ENCODE peak calls at places on chromosome 20, in six cellular contexts. S is IMR-90, K is RWPE1, N is tibial artery, D is nephron progenitor cell, Q is dorsolateral prefrontal cortex. R is an unnamed sample.

GRCh38 chr20:13223731-13224130 is 2.7 kb downstream of the ISM1 start:
- DNase-seq in K (no peak), D (no peak), S (no peak), Q (no peak), N (no peak), R (no peak)

GRCh38 chr20:59006864-59007757 is at the start of gene CTSZ:
- DNase-seq in S (no peak), Q (no peak), D (peak; percentile 72), K (peak; percentile 75), N (peak; percentile 79), R (no peak)

GRCh38 chr20:61184194-61184593 is 67.9 kb upstream of the CDH4 start:
- DNase-seq in Q (no peak), N (no peak), D (no peak), S (no peak), K (peak; percentile 38), R (no peak)

GRCh38 chr20:25494506-25495188 is 87.2 kb downstream of the GINS1 start:
- DNase-seq in N (no peak), K (no peak), S (no peak), Q (no peak), D (no peak), R (no peak)

GRCh38 chr20:23344336-23344735 is 6.3 kb upstream of the NXT1 start:
- DNase-seq in S (no peak), N (no peak), D (no peak), Q (no peak), K (no peak), R (no peak)

GRCh38 chr20:1887321-1887720 is 7.9 kb upstream of the SIRPA start:
- DNase-seq in N (no peak), S (no peak), K (no peak), Q (no peak), D (no peak), R (no peak)

GRCh38 chr20:48921883-48922867 is 664 bp downstream of the ARFGEF2 start:
- DNase-seq in Q (no peak), D (no peak), S (peak; percentile 34), N (no peak), K (peak; percentile 83), R (peak; percentile 22)

GRCh38 chr20:17680836-17681740 is 954 bp downstream of the RRBP1 start:
- DNase-seq in K (peak; percentile 86), N (peak; percentile 90), S (peak; percentile 63), D (peak; percentile 89), Q (peak; percentile 68), R (peak; percentile 52)

GRCh38 chr20:24420567-24420966 is 48.9 kb upstream of the SYNDIG1 start:
- DNase-seq in S (no peak), K (no peak), D (no peak), N (no peak), Q (no peak), R (no peak)

GRCh38 chr20:2984956-2985661 is 58.3 kb upstream of the GNRH2 start:
- DNase-seq in K (peak; percentile 57), S (peak; percentile 80), Q (no peak), D (no peak), N (no peak), R (peak; percentile 35)

GRCh38 chr20:62603021-62603906 is 39.0 kb upstream of the SLCO4A1 start:
- DNase-seq in S (peak; percentile 47), N (peak; percentile 84), K (peak; percentile 65), Q (no peak), D (no peak), R (peak; percentile 59)

GRCh38 chr20:2816583-2817340 is 598 bp downstream of the TMEM239 start:
- DNase-seq in K (no peak), S (peak; percentile 9), Q (no peak), N (peak; percentile 51), D (no peak), R (no peak)

GRCh38 chr20:49914310-49915117 is 815 bp downstream of the SPATA2 start:
- DNase-seq in Q (no peak), K (no peak), D (no peak), S (no peak), N (peak; percentile 66), R (peak; percentile 39)

GRCh38 chr20:20368414-20369352 is 779 bp downstream of the INSM1 start:
- DNase-seq in N (no peak), S (no peak), D (peak; percentile 44), K (no peak), Q (no peak), R (no peak)

GRCh38 chr20:48821261-48821910 is 6.4 kb downstream of the PREX1 start:
- DNase-seq in S (no peak), N (no peak), D (no peak), K (no peak), Q (no peak), R (no peak)

GRCh38 chr20:19073584-19074198 is 138.8 kb upstream of the SLC24A3 start:
- DNase-seq in K (no peak), S (no peak), N (no peak), Q (no peak), D (peak; percentile 17), R (no peak)

GRCh38 chr20:57291003-57291402 is 24.6 kb upstream of the BMP7 start:
- DNase-seq in Q (no peak), D (no peak), N (no peak), K (peak; percentile 37), S (no peak), R (no peak)
- TF ChIP-seq CTCF in Q (no peak), D (no peak), N (no peak), K (no peak), S (no peak), R (peak; percentile 15)

DNA sequence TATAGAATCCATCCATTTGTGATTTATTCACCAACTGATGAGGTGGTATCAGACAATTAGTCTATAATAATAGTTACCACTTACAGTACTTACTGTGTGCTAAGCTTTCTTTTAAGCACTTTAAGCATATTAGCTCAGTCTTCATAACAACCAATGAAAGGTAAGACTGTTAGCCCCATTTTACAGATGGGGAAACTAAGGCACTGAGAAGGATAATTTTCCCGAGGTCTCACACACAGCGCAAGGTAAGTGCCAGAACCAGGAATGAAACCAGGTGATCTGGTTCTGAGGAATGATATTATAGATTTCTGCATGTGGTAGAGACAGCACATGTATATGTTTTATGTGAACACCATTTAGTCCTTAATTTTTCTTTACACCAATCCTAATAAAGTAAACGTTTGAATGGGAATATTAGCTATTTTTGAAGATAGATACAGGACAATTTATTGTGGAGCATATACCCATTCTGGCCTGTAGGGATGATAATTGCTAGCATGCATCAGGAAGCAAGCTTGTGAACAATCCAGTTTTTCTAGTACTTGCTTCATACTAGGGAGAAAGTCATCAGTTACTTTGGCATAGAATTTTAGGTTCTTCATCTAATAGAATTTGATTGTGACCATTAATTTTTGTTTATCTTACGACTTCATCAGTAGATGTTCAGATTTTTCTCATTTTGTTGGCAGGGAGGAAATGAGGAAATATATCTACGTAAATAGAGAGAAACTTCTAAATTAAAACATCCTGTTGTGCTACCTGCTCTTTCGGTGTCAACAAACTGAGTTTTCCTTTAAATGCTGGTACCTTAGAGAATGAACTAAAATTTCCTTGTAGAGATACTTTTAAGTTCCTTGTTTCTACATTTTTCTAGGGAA is 3.0 kb downstream of the YWHAB start:
- DNase-seq in K (peak; percentile 78), D (no peak), S (no peak), N (no peak), Q (no peak), R (peak; percentile 31)
- TF ChIP-seq CTCF in K (peak; percentile 22), D (peak; percentile 14), S (peak; percentile 25), N (peak; percentile 9), Q (no peak), R (peak; percentile 65)

GRCh38 chr20:41047279-41047974 is 18.8 kb downstream of the TOP1 start:
- DNase-seq in D (no peak), N (no peak), Q (no peak), S (no peak), K (peak; percentile 69), R (no peak)
- TF ChIP-seq CTCF in D (no peak), N (no peak), Q (no peak), S (no peak), K (no peak), R (no peak)

GRCh38 chr20:9981834-9982233 is 53.0 kb upstream of the ANKEF1 start:
- DNase-seq in S (no peak), D (no peak), Q (no peak), N (no peak), K (no peak), R (no peak)
- TF ChIP-seq CTCF in S (no peak), D (no peak), Q (no peak), N (no peak), K (no peak), R (no peak)

DNA sequence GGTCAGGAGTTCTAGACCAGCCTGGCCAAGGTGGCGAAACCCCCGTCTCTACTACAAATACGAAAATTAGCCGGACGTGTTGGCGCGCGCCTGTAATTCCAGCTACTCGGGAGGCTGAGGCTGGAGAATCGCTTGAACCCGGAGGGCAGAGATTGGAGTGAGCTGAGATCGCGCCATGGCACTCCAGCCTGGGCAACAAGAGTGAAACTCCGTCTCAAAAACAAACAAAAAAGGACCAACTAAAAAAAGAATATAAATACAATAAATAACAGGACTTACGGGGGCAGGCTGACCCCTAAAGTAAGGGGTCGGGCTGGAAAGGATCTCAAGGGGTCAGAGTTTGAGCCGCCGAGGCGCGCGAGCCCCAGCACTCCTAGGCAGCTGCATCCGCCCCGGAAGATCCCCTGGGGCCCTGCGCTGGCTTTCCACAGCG is 509 bp upstream of the TPD52L2 start:
- DNase-seq in Q (no peak), S (no peak), N (no peak), D (no peak), K (no peak), R (no peak)
- TF ChIP-seq CTCF in Q (no peak), S (no peak), N (no peak), D (no peak), K (peak; percentile 44), R (peak; percentile 28)

GRCh38 chr20:63947638-63948456 is 8.4 kb downstream of the UCKL1 start:
- DNase-seq in D (no peak), Q (no peak), N (peak; percentile 72), S (no peak), K (no peak), R (no peak)
- TF ChIP-seq CTCF in D (no peak), Q (no peak), N (no peak), S (no peak), K (no peak), R (peak; percentile 7)

DNA sequence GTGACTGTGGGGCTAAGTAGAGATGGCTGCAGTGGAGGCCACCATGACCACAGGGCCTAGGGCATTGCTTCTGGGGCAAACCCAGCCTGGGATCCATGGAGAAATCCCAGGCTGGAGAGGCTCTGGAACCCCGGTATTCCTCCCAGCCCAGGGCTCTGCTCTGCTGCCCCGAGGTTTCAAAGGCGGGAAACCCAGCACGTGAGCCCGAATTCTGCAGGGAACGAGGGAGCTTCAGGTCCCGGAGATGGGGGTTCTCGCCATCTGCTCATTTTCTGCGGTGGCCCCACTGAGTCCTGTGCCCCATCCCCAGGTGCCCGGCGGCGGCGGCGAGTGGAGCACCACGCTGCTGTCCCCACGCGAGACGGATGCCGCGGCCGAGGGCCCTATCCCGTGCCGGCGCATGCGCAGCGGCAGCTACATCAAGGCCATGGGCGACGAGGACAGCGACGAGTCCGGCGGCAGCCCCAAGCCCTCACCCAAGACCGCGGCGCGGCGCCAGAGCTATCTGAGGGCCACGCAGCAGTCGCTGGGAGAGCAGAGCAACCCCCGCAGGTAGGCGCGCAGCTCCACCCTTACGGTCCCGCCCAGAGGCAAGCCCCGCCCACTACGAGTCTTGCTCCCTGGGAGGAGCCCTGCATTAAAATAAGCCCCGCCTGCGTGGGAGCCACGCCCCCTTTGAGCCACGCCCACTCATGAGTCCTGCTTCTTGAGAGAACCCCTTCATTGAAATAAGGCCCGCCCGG is 105.3 kb upstream of the MYL9 start:
- DNase-seq in S (peak; percentile 21), Q (no peak), K (peak; percentile 95), D (peak; percentile 75), N (peak; percentile 75), R (no peak)
- TF ChIP-seq CTCF in S (no peak), Q (no peak), K (no peak), D (no peak), N (no peak), R (no peak)